ENCODE peak calls at places on chromosomes 2 and 18, in ten cellular contexts. O, X, W, Z, D, J, Q, S, R and T are unnamed samples.

GRCh38 chr2:170073288-170073687 is 104.7 kb upstream of the MYO3B start:
- DNase-seq in R (no peak), W (peak), Z (peak), J (peak), Q (peak), D (peak), O (no peak), S (no peak), X (peak), T (no peak)

GRCh38 chr2:126448611-126449010 is 207.3 kb upstream of the GYPC start:
- DNase-seq in Z (no peak), S (no peak), J (no peak), W (no peak), X (no peak), R (no peak), Q (no peak), D (no peak), O (no peak), T (no peak)

GRCh38 chr18:44771957-44772917 is 91.5 kb downstream of the SETBP1 start:
- DNase-seq in S (no peak), Z (no peak), J (no peak), X (no peak), Q (no peak), D (peak), R (peak), O (no peak), W (peak), T (no peak)

GRCh38 chr2:60886962-60887361 is 5.6 kb downstream of the REL start:
- DNase-seq in D (peak), X (no peak), J (no peak), R (no peak), Q (no peak), Z (no peak), O (no peak), S (no peak), W (no peak), T (no peak)

GRCh38 chr2:237320801-237321563 is 93.0 kb downstream of the COL6A3 start:
- DNase-seq in O (no peak), R (peak), D (peak), J (no peak), Q (no peak), Z (no peak), W (peak), S (peak), X (no peak), T (no peak)

GRCh38 chr2:235262750-235263149 is 231.1 kb upstream of the AGAP1 start:
- DNase-seq in R (no peak), W (no peak), J (no peak), Q (no peak), S (no peak), D (no peak), X (no peak), Z (no peak), O (no peak), T (no peak)

GRCh38 chr2:25996844-25997243 is 14.5 kb upstream of the KIF3C start:
- DNase-seq in X (no peak), R (no peak), S (no peak), W (no peak), O (no peak), D (peak), J (no peak), Q (no peak), Z (no peak), T (no peak)

GRCh38 chr2:190763901-190764514 is 115.1 kb downstream of the NAB1 start:
- DNase-seq in R (no peak), Q (no peak), X (no peak), D (no peak), O (peak), S (no peak), W (no peak), Z (no peak), J (peak), T (peak)

GRCh38 chr2:181123798-181124217 is 143.4 kb downstream of the UBE2E3 start:
- DNase-seq in O (peak), Q (no peak), Z (no peak), X (no peak), W (no peak), S (no peak), R (no peak), J (peak), D (no peak), T (no peak)

GRCh38 chr2:173797586-173798263 is 167.4 kb downstream of the SP3 start:
- DNase-seq in D (no peak), R (no peak), X (no peak), S (no peak), J (no peak), Q (no peak), O (no peak), Z (no peak), W (no peak), T (no peak)

GRCh38 chr2:237427807-237428506 is 14.0 kb upstream of the COL6A3 start:
- DNase-seq in Z (no peak), R (peak), X (no peak), D (no peak), Q (no peak), J (peak), S (peak), O (peak), W (no peak), T (no peak)

GRCh38 chr2:226079677-226080076 is 680.2 kb downstream of the NYAP2 start:
- DNase-seq in D (peak), R (no peak), O (no peak), Q (no peak), S (no peak), Z (no peak), J (peak), X (no peak), W (no peak), T (peak)

GRCh38 chr2:223997938-223998337 is 40.7 kb downstream of the MRPL44 start:
- DNase-seq in Q (no peak), Z (no peak), R (no peak), O (no peak), X (no peak), S (no peak), D (no peak), W (no peak), J (no peak), T (no peak)

GRCh38 chr18:7945882-7946281 is 378.8 kb downstream of the PTPRM start:
- DNase-seq in W (peak), J (peak), S (no peak), Z (no peak), D (peak), X (no peak), O (no peak), Q (no peak), R (no peak), T (peak)

GRCh38 chr2:241777167-241777685 is 604 bp downstream of the GAL3ST2 start:
- DNase-seq in R (no peak), Q (no peak), J (no peak), W (no peak), X (no peak), D (no peak), O (no peak), S (peak), Z (peak), T (no peak)

GRCh38 chr2:16525265-16525887 is 140.3 kb downstream of the CYRIA start:
- DNase-seq in R (peak), D (no peak), Z (no peak), O (peak), Q (no peak), J (peak), W (no peak), S (peak), X (no peak), T (no peak)

GRCh38 chr2:65491381-65491903 is 59.0 kb upstream of the SPRED2 start:
- DNase-seq in R (no peak), D (peak), Z (no peak), Q (no peak), W (no peak), J (peak), S (no peak), X (peak), O (no peak), T (no peak)